ENCODE peak calls at places on chromosomes 4 and X, in five cellular contexts. G is stimulated activated CD4-positive, alpha-beta T cell treated with anti-CD3 and anti-CD28 coated beads, Interleukin-2, amount 100 ng/mL, for 48 hours; Y is kidney tubule cell; W is ovary; I is cardiac fibroblast. O is an unnamed sample.
A peak's percentile ranks its signal among the peaks of the same experiment; 100 is the strongest.

GRCh38 chr4:56226579-56226978 is 160.7 kb downstream of the AASDH start:
- DNase-seq in G (no peak), Y (no peak), W (no peak), I (no peak), O (no peak)

GRCh38 chr4:143538979-143539669 is 25.6 kb downstream of the SMARCA5 start:
- DNase-seq in G (no peak), Y (no peak), W (no peak), I (no peak), O (no peak)

GRCh38 chr4:70892086-70892769 is 9.9 kb upstream of the MOB1B start:
- DNase-seq in G (no peak), Y (no peak), W (no peak), I (no peak), O (no peak)

GRCh38 chrX:51737062-51737461 is 6.2 kb upstream of the GSPT2 start:
- DNase-seq in G (no peak), Y (no peak), W (no peak), I (no peak), O (no peak)

GRCh38 chr4:56048621-56049427 is 100.1 kb downstream of the CEP135 start:
- DNase-seq in G (peak; percentile 49), Y (peak; percentile 69), W (peak; percentile 41), I (peak; percentile 46), O (peak; percentile 32)

GRCh38 chrX:124223524-124223923 is 108.9 kb upstream of the TEX13D start:
- DNase-seq in G (no peak), Y (no peak), W (no peak), I (no peak), O (no peak)

GRCh38 chr4:127400736-127401346 is 231.9 kb upstream of the INTU start:
- DNase-seq in G (peak; percentile 14), Y (peak; percentile 71), W (peak; percentile 48), I (peak; percentile 81), O (peak; percentile 1)

GRCh38 chr4:85825937-85826678 is 351.2 kb downstream of the ARHGAP24 start:
- DNase-seq in G (no peak), Y (peak; percentile 99), W (no peak), I (peak; percentile 53), O (no peak)

GRCh38 chr4:101280866-101281600 is 66.3 kb downstream of the PPP3CA start:
- DNase-seq in G (no peak), Y (no peak), W (no peak), I (no peak), O (no peak)

GRCh38 chr4:53654300-53654758 is 63.0 kb upstream of the LNX1 start:
- DNase-seq in G (no peak), Y (peak; percentile 25), W (no peak), I (peak; percentile 24), O (no peak)

GRCh38 chrX:1453390-1453783 is 678 bp upstream of the ASMTL start:
- DNase-seq in G (no peak), Y (no peak), W (no peak), I (no peak), O (no peak)

GRCh38 chr4:128376958-128377357 is 89.3 kb upstream of the PGRMC2 start:
- DNase-seq in G (no peak), Y (no peak), W (no peak), I (no peak), O (no peak)

GRCh38 chr4:151690884-151691283 is 69.9 kb downstream of the GATB start:
- DNase-seq in G (no peak), Y (no peak), W (no peak), I (no peak), O (no peak)

GRCh38 chrX:10453945-10454344 is 166.4 kb downstream of the MID1 start:
- DNase-seq in G (no peak), Y (no peak), W (no peak), I (no peak), O (no peak)

GRCh38 chrX:332916-333610 is 14.5 kb upstream of the GTPBP6 start:
- DNase-seq in G (no peak), Y (no peak), W (peak; percentile 17), I (no peak), O (no peak)

GRCh38 chr4:118327554-118328241 is 25.1 kb downstream of the PRSS12 start:
- DNase-seq in G (no peak), Y (no peak), W (no peak), I (peak; percentile 69), O (no peak)

GRCh38 chrX:119885554-119886428 is 9.9 kb upstream of the AKAP14 start:
- DNase-seq in G (no peak), Y (no peak), W (no peak), I (peak; percentile 35), O (no peak)

GRCh38 chrX:141405486-141405877 is 163.2 kb upstream of the SPANXC start:
- DNase-seq in G (no peak), Y (peak; percentile 54), W (no peak), I (peak; percentile 72), O (no peak)

GRCh38 chr4:139005774-139006173 is 9.8 kb upstream of the NOCT start:
- DNase-seq in G (no peak), Y (no peak), W (no peak), I (no peak), O (no peak)

GRCh38 chrX:48961585-48962091 is 4.2 kb upstream of the OTUD5 start:
- DNase-seq in G (no peak), Y (no peak), W (no peak), I (no peak), O (no peak)

GRCh38 chrX:151393514-151393913 is 3.5 kb upstream of the VMA21 start:
- DNase-seq in G (peak; percentile 7), Y (no peak), W (no peak), I (no peak), O (no peak)

O was measured in GM18507.